ENCODE peak calls at places on chromosomes 5 and 9, in four cellular contexts. C is mucosa of descending colon, H is HCT116, M is fibroblast of lung. J is an unnamed sample. For H3K4me1, the result is how much of the 10 kb centered on the place peaks cover.

GRCh38 chr5:150068472-150068871 is 17.9 kb downstream of the CSF1R start:
- DNase-seq in H (no peak), M (no peak), C (no peak), J (no peak)

GRCh38 chr9:93198117-93198838 is 14.3 kb downstream of the WNK2 start:
- DNase-seq in C (peak), H (no peak), M (no peak), J (peak)

GRCh38 chr9:6186691-6187090 is 28.9 kb upstream of the IL33 start:
- DNase-seq in H (no peak), M (no peak), C (no peak), J (no peak)

GRCh38 chr9:125902224-125902623 is 155.1 kb downstream of the PBX3 start:
- DNase-seq in H (no peak), C (no peak), M (no peak), J (no peak)

GRCh38 chr9:11088826-11089374 is 476.1 kb upstream of the PTPRD start:
- DNase-seq in M (no peak), H (no peak), C (no peak), J (no peak)

GRCh38 chr9:34379334-34380033 is 2.8 kb upstream of the MYORG start:
- DNase-seq in H (peak), M (peak), C (peak), J (peak)

GRCh38 chr5:140855772-140856674 is at the start of gene PCDHA10:
- DNase-seq in M (peak), H (peak), C (peak), J (no peak)

GRCh38 chr5:134534726-134535110 is 9.2 kb downstream of the JADE2 start:
- DNase-seq in H (no peak), C (no peak), M (no peak), J (no peak)

GRCh38 chr9:69785757-69786156 is 25.9 kb upstream of the PTAR1 start:
- DNase-seq in C (no peak), H (no peak), M (peak), J (no peak)

GRCh38 chr9:135240871-135241311 is 153.4 kb downstream of the OLFM1 start:
- DNase-seq in M (no peak), H (no peak), C (no peak), J (peak)

GRCh38 chr9:14258840-14259239 is 55.1 kb downstream of the NFIB start:
- DNase-seq in H (no peak), C (no peak), M (peak), J (no peak)

GRCh38 chr5:175461370-175461769 is 17.0 kb upstream of the SFXN1 start:
- DNase-seq in C (no peak), M (no peak), H (no peak), J (no peak)

GRCh38 chr9:83976372-83976771 is 3.6 kb downstream of the HNRNPK start:
- DNase-seq in C (no peak), H (no peak), M (no peak), J (no peak)

GRCh38 chr5:142171270-142171669 is 62.7 kb downstream of the NDFIP1 start:
- DNase-seq in H (no peak), M (no peak), C (no peak), J (no peak)

GRCh38 chr9:137750007-137750406 is 127.6 kb upstream of the CACNA1B start:
- DNase-seq in C (no peak), H (no peak), M (no peak), J (no peak)

GRCh38 chr5:113601423-113601822 is 87.9 kb downstream of the YTHDC2 start:
- DNase-seq in H (no peak), C (no peak), M (no peak), J (no peak)

GRCh38 chr5:147576646-147577535 is 67.0 kb upstream of the DPYSL3 start:
- DNase-seq in M (peak), H (no peak), C (no peak), J (peak)

GRCh38 chr9:83154821-83155220 is 91.9 kb upstream of the RASEF start:
- DNase-seq in M (no peak), C (no peak), H (no peak), J (peak)

GRCh38 chr5:585962-586628 is 26.0 kb upstream of the CEP72 start:
- DNase-seq in M (no peak), C (no peak), H (no peak), J (no peak)

GRCh38 chr5:89628876-89629635 is 746.1 kb upstream of the MEF2C start:
- DNase-seq in C (no peak), M (no peak), H (no peak), J (no peak)

GRCh38 chr5:124451721-124452383 is 294.6 kb downstream of the ZNF608 start:
- DNase-seq in H (no peak), M (no peak), C (no peak), J (no peak)

GRCh38 chr9:128082173-128082572 is 14.1 kb downstream of the SLC25A25 start:
- DNase-seq in C (no peak), M (no peak), H (peak), J (no peak)

GRCh38 chr9:88303785-88304495 is 84.3 kb upstream of the SPIN1 start:
- DNase-seq in M (no peak), H (no peak), C (no peak), J (no peak)

GRCh38 chr5:176817369-176817841 is 7.0 kb downstream of the UNC5A start:
- DNase-seq in C (peak), H (no peak), M (no peak), J (no peak)

GRCh38 chr5:151079838-151080619 is 805 bp downstream of the TNIP1 start:
- DNase-seq in H (no peak), M (peak), C (no peak), J (no peak)

GRCh38 chr9:70587143-70587710 is 172.8 kb upstream of the KLF9 start:
- DNase-seq in M (peak), H (no peak), C (no peak), J (no peak)

GRCh38 chr9:91803970-91804752 is 145.9 kb downstream of the ROR2 start:
- DNase-seq in H (no peak), M (no peak), C (no peak), J (no peak)

GRCh38 chr5:143703659-143704058 is 108.3 kb upstream of the HMHB1 start:
- DNase-seq in C (no peak), M (no peak), H (no peak), J (no peak)

GRCh38 chr5:145360936-145361335 is 474.2 kb downstream of the PRELID2 start:
- DNase-seq in M (peak), H (no peak), C (no peak), J (no peak)

GRCh38 chr5:113693205-113693553 is 179.7 kb downstream of the YTHDC2 start:
- DNase-seq in C (no peak), H (no peak), M (no peak), J (no peak)

GRCh38 chr5:5360363-5360762 is 62.1 kb upstream of the ICE1 start:
- DNase-seq in M (no peak), H (no peak), C (no peak), J (no peak)

GRCh38 chr5:5364932-5365331 is 57.5 kb upstream of the ICE1 start:
- DNase-seq in C (no peak), M (no peak), H (no peak), J (no peak)

GRCh38 chr5:5359623-5360022 is 62.9 kb upstream of the ICE1 start:
- DNase-seq in M (no peak), H (no peak), C (no peak), J (no peak)

GRCh38 chr5:5360878-5361520 is 61.5 kb upstream of the ICE1 start:
- DNase-seq in M (no peak), C (no peak), H (no peak), J (no peak)

GRCh38 chr5:5363045-5363444 is 59.4 kb upstream of the ICE1 start:
- DNase-seq in H (no peak), M (no peak), C (no peak), J (no peak)
- H3K4me1 ChIP-seq in H (under half), M (under half), C (under half), J (under half)

GRCh38 chr5:35788724-35789123 is 68.0 kb upstream of the IL7R start:
- DNase-seq in M (no peak), H (no peak), C (no peak), J (no peak)

GRCh38 chr5:35785601-35786085 is 71.0 kb upstream of the IL7R start:
- DNase-seq in C (no peak), H (no peak), M (no peak), J (no peak)

GRCh38 chr5:35781181-35781580 is 75.5 kb upstream of the IL7R start:
- DNase-seq in C (no peak), H (no peak), M (peak), J (no peak)

GRCh38 chr5:35780236-35780635 is 76.5 kb upstream of the IL7R start:
- DNase-seq in C (no peak), H (no peak), M (no peak), J (no peak)

GRCh38 chr5:35783551-35783950 is 73.1 kb upstream of the IL7R start:
- DNase-seq in M (no peak), C (no peak), H (no peak), J (no peak)
- H3K4me1 ChIP-seq in M (under half), C (under half), H (under half), J (under half)

GRCh38 chr5:179766726-179767455 is 26.9 kb upstream of the LTC4S start:
- DNase-seq in C (no peak), M (no peak), H (no peak), J (no peak)
- H3K4me1 ChIP-seq in C (under half), M (under half), H (under half), J (under half)

GRCh38 chr5:173294673-173295320 is 33.4 kb downstream of the STC2 start:
- DNase-seq in M (no peak), C (no peak), H (no peak), J (no peak)
- H3K4me1 ChIP-seq in M (under half), C (under half), H (under half), J (under half)

DNA sequence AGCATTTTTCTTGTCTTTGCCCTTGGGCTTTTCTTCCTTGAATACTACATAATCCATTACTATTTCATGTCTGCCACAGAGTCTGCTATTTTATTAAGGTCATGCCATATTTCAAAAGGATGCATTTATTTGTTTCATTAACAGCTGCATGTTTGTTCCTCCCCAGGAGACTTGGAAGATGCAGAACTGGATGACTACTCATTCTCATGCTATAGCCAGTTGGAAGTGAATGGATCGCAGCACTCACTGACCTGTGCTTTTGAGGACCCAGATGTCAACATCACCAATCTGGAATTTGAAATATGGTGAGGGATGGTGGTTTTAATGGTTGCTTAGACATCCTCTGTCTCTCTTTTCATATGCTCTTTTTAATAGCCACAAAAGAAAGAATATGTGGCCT is 4.0 kb downstream of the IL7R start:
- DNase-seq in M (no peak), H (no peak), C (no peak), J (no peak)
- H3K4me1 ChIP-seq in M (under half), H (under half), C (under half), J (under half)

GRCh38 chr9:109108318-109108717 is 11.4 kb downstream of the TMEM245 start:
- DNase-seq in H (no peak), M (peak), C (no peak), J (no peak)

GRCh38 chr9:109113239-109113638 is 6.5 kb downstream of the TMEM245 start:
- DNase-seq in M (no peak), H (no peak), C (no peak), J (no peak)

GRCh38 chr9:109110326-109111014 is 9.3 kb downstream of the TMEM245 start:
- DNase-seq in H (peak), C (no peak), M (peak), J (no peak)

GRCh38 chr9:109109962-109110325 is 9.8 kb downstream of the TMEM245 start:
- DNase-seq in H (no peak), C (no peak), M (no peak), J (no peak)

GRCh38 chr9:109107402-109108240 is 12.1 kb downstream of the TMEM245 start:
- DNase-seq in H (peak), C (no peak), M (peak), J (no peak)
- H3K4me1 ChIP-seq in H (half or more), C (under half), M (under half), J (under half)

DNA sequence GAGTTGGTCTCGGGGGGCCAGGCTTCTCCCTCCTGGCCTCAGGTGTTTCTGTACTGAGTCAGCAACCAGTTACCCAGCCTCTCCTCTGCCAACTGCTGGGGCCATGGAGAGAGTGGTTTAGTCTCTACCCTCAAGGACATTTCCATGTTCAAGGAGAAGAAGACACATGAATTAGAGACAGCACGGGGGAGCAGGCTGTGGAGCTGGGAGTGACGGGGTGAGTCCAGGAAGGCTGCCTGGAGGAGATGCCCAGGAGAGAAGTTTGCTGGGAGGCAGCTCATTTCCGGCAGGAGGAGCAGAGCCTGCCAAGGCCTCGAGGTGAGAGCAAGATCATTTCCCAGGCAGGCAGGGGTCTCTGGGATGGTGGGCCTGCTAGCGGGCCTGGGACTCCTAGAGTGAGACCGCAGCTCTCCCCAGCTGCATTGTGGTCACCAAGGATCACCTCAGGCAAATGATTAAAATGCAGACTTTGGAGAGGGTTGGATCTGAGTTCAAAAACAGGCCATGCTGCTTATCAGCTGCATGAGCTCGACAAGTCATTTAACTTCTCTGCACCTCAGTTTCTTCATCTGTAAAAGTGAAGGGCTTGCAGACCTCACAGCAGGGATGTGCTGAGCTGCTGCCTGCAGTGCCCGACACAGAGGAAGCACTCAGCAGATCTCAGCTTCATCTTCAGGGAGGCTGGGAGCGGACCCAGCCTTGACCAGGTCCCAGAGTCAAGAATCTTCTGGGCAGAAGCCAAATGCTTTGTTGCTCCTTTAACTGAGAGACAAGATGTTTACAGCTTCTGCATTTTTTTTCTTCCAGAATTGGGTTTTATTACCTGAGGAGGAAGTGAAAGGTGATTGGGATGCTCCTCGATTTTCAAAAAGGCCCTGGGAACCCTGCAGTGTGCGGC is 35.2 kb downstream of the NEK6 start:
- DNase-seq in H (no peak), C (no peak), M (no peak), J (no peak)
- H3K4me1 ChIP-seq in H (half or more), C (under half), M (half or more), J (under half)